ENCODE peak calls at places on chromosomes 4 and X, in eight cellular contexts. Y is nephron progenitor cell, V is astrocyte of the spinal cord, D is right lobe of liver, S is fibroblast of villous mesenchyme, P is WTC11, Z is epithelial cell of esophagus, C is HL-60. M is an unnamed sample.

GRCh38 chr4:38678078-38678477 is 14.1 kb downstream of the KLF3 start:
- DNase-seq in Y (no peak), V (peak), D (no peak), S (peak), P (no peak), Z (no peak), C (no peak), M (no peak)

GRCh38 chr4:52870225-52870624 is 8.1 kb downstream of the RASL11B start:
- DNase-seq in Y (no peak), V (no peak), D (no peak), S (no peak), P (no peak), Z (no peak), C (no peak), M (no peak)

GRCh38 chr4:185859106-185859505 is 47.1 kb upstream of the SORBS2 start:
- DNase-seq in Y (no peak), V (peak), D (no peak), S (peak), P (no peak), Z (no peak), C (peak), M (no peak)

GRCh38 chr4:15531792-15532191 is 62.1 kb downstream of the CC2D2A start:
- DNase-seq in Y (no peak), V (no peak), D (no peak), S (no peak), P (no peak), Z (no peak), C (no peak), M (no peak)

GRCh38 chrX:152020895-152021294 is 46.4 kb upstream of the GABRE start:
- DNase-seq in Y (no peak), V (no peak), D (no peak), S (no peak), P (no peak), Z (peak), C (no peak), M (no peak)

GRCh38 chrX:150455220-150455618 is 92.1 kb downstream of the MAMLD1 start:
- DNase-seq in Y (no peak), V (no peak), D (no peak), S (no peak), P (no peak), Z (no peak), C (no peak), M (no peak)

GRCh38 chr4:4792516-4792915 is 66.9 kb upstream of the MSX1 start:
- DNase-seq in Y (no peak), V (peak), D (no peak), S (peak), P (no peak), Z (no peak), C (no peak), M (no peak)

GRCh38 chr4:4471195-4471594 is 70.7 kb downstream of the STX18 start:
- DNase-seq in Y (no peak), V (no peak), D (no peak), S (no peak), P (no peak), Z (no peak), C (no peak), M (no peak)

GRCh38 chrX:148658115-148658725 is 157.8 kb downstream of the AFF2 start:
- DNase-seq in Y (no peak), V (no peak), D (no peak), S (no peak), P (no peak), Z (no peak), C (no peak), M (no peak)

GRCh38 chr4:10101559-10102192 is 14.9 kb downstream of the WDR1 start:
- DNase-seq in Y (no peak), V (no peak), D (no peak), S (no peak), P (no peak), Z (no peak), C (no peak), M (no peak)

GRCh38 chr4:48830706-48831531 is at the start of gene OCIAD1:
- DNase-seq in Y (peak), V (peak), D (peak), S (peak), P (peak), Z (peak), C (peak), M (peak)

GRCh38 chr4:188534917-188535316 is 395.7 kb downstream of the TRIML1 start:
- DNase-seq in Y (no peak), V (no peak), D (no peak), S (no peak), P (no peak), Z (no peak), C (no peak), M (no peak)

GRCh38 chr4:124212835-124213640 is 499.5 kb downstream of the ANKRD50 start:
- DNase-seq in Y (no peak), V (peak), D (no peak), S (peak), P (no peak), Z (no peak), C (no peak), M (no peak)

GRCh38 chrX:113759422-113759821 is 824.5 kb upstream of the HTR2C start:
- DNase-seq in Y (no peak), V (no peak), D (no peak), S (no peak), P (no peak), Z (no peak), C (no peak), M (no peak)

GRCh38 chr4:160546201-160546600 is 1443.3 kb downstream of the RAPGEF2 start:
- DNase-seq in Y (no peak), V (no peak), D (no peak), S (no peak), P (no peak), Z (peak), C (no peak), M (no peak)

GRCh38 chr4:37538931-37539330 is 147.2 kb downstream of the RELL1 start:
- DNase-seq in Y (no peak), V (no peak), D (no peak), S (no peak), P (no peak), Z (no peak), C (peak), M (no peak)

GRCh38 chr4:113109106-113109740 is 59.8 kb downstream of the ANK2 start:
- DNase-seq in Y (no peak), V (no peak), D (no peak), S (peak), P (no peak), Z (no peak), C (no peak), M (no peak)

GRCh38 chr4:100823066-100823992 is 305.5 kb upstream of the EMCN start:
- DNase-seq in Y (no peak), V (no peak), D (no peak), S (no peak), P (no peak), Z (peak), C (no peak), M (no peak)

GRCh38 chr4:21856301-21856700 is 92.3 kb downstream of the KCNIP4 start:
- DNase-seq in Y (no peak), V (no peak), D (no peak), S (no peak), P (no peak), Z (no peak), C (no peak), M (no peak)
- TF ChIP-seq CTCF in Y (no peak), V (no peak), D (no peak), S (no peak), P (no peak), Z (no peak), C (no peak), M (no peak)

GRCh38 chrX:119150163-119151135 is 22.8 kb upstream of the KIAA1210 start:
- DNase-seq in Y (no peak), V (no peak), D (no peak), S (no peak), P (peak), Z (no peak), C (no peak), M (no peak)

GRCh38 chrX:119145241-119145653 is 17.6 kb upstream of the KIAA1210 start:
- DNase-seq in Y (peak), V (no peak), D (peak), S (peak), P (peak), Z (peak), C (peak), M (no peak)

DNA sequence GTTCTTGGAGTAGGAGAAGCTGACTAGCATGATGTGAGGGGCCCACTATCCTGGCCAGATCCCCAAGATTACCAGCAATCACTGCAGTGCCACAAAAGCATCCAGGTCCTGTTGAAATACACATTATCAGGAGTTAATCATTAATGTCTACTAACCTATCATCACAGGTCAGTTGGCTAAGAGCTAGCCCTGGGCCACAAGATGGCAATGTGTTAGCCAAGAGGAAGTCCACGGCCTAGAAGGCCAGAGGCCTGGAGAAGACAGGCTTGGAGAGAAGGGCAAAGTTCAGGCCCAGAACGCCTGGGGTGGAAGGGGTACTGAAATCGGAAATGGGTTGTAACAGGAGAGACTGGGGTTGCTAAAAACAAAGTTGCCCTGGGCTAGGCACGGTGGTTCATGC is 19.9 kb upstream of the KIAA1210 start:
- DNase-seq in Y (no peak), V (no peak), D (peak), S (no peak), P (no peak), Z (no peak), C (no peak), M (no peak)
- TF ChIP-seq CTCF in Y (no peak), V (no peak), D (no peak), S (no peak), P (no peak), Z (no peak), C (no peak), M (no peak)

GRCh38 chr4:11801466-11802446 is 373.1 kb upstream of the HS3ST1 start:
- DNase-seq in Y (no peak), V (no peak), D (no peak), S (no peak), P (no peak), Z (no peak), C (no peak), M (no peak)

DNA sequence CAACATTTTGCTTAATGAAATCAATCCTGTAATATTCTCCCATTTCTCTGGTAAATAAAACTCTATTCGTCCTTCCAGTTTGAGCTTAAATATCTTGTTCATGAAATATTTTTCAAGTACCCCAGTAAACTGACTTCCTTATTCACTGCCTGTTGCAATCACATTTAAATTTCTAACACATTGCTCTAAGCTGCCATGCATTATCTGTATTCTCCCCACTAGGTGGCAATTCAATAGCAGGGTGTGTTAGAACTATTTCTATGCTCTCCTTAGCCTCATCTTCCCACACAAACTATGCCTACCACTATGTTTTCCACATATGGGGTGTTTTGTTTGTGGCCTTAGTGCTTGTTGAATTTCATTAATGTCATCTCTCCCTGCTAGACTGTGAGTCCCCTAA is 377.1 kb upstream of the HS3ST1 start:
- DNase-seq in Y (no peak), V (peak), D (no peak), S (peak), P (no peak), Z (peak), C (peak), M (no peak)
- TF ChIP-seq CTCF in Y (peak), V (peak), D (peak), S (peak), P (no peak), Z (peak), C (peak), M (peak)

GRCh38 chr4:7703669-7704068 is 236.0 kb downstream of the AFAP1 start:
- DNase-seq in Y (no peak), V (no peak), D (no peak), S (no peak), P (no peak), Z (no peak), C (no peak), M (no peak)

GRCh38 chr4:7704625-7705024 is 235.0 kb downstream of the AFAP1 start:
- DNase-seq in Y (no peak), V (no peak), D (no peak), S (no peak), P (no peak), Z (no peak), C (no peak), M (no peak)

GRCh38 chr4:7704091-7704490 is 235.6 kb downstream of the AFAP1 start:
- DNase-seq in Y (no peak), V (no peak), D (no peak), S (no peak), P (no peak), Z (no peak), C (no peak), M (no peak)

GRCh38 chr4:7705602-7706001 is 234.1 kb downstream of the AFAP1 start:
- DNase-seq in Y (no peak), V (no peak), D (no peak), S (no peak), P (no peak), Z (no peak), C (no peak), M (no peak)

DNA sequence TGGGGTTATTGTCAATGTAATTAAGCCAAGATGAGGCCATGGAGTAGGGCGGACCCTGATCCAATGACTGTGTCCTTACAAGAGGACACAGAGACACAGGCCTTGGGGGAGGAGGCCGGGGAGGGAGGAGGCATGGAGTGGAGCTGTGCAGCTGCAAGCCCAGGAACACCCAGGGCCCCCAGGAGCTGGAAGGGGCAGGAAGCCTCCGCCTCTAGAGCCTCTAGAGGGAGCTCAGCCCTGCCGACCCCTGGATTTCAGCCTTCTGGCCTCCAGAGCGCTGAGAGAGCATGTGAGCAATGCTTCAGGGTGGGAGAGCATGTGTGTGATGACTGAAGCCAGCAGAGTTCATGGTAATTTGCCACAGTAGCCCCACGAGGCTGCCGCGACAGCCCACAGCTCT is 234.6 kb downstream of the AFAP1 start:
- DNase-seq in Y (no peak), V (no peak), D (no peak), S (peak), P (peak), Z (no peak), C (no peak), M (no peak)
- TF ChIP-seq CTCF in Y (no peak), V (no peak), D (no peak), S (no peak), P (no peak), Z (no peak), C (no peak), M (no peak)

GRCh38 chr4:19372365-19372764 is 879.3 kb upstream of the SLIT2 start:
- DNase-seq in Y (no peak), V (no peak), D (no peak), S (no peak), P (no peak), Z (no peak), C (no peak), M (no peak)
- TF ChIP-seq CTCF in Y (no peak), V (no peak), D (no peak), S (no peak), P (no peak), Z (no peak), C (no peak), M (no peak)